ENCODE peak calls at places on chromosomes 6 and 20, in four cellular contexts. L is kidney epithelial cell; M is mucosa of descending colon; G is CD8-positive, alpha-beta T cell. K is an unnamed sample.

GRCh38 chr6:138105880-138106664 is 1.1 kb downstream of the PERP start:
- DNase-seq in M (peak), G (no peak), L (no peak), K (no peak)

GRCh38 chr6:167572106-167572505 is 247.2 kb downstream of the TTLL2 start:
- DNase-seq in M (no peak), L (no peak), G (no peak), K (no peak)

GRCh38 chr20:7841291-7841966 is 98.8 kb downstream of the HAO1 start:
- DNase-seq in G (no peak), M (no peak), L (peak), K (no peak)

GRCh38 chr6:156555117-156555516 is 222.1 kb upstream of the ARID1B start:
- DNase-seq in G (no peak), L (no peak), M (no peak), K (no peak)

GRCh38 chr6:35668708-35669440 is 19.8 kb downstream of the FKBP5 start:
- DNase-seq in G (no peak), M (no peak), L (no peak), K (no peak)

GRCh38 chr6:15299430-15300131 is 53.7 kb downstream of the JARID2 start:
- DNase-seq in G (peak), L (no peak), M (peak), K (no peak)

GRCh38 chr6:17600527-17601388 is 656 bp downstream of the FAM8A1 start:
- DNase-seq in M (peak), L (no peak), G (peak), K (peak)

GRCh38 chr6:55668625-55669024 is 89.6 kb upstream of the HMGCLL1 start:
- DNase-seq in G (no peak), L (no peak), M (no peak), K (no peak)

GRCh38 chr6:1678966-1679690 is 69.4 kb downstream of the FOXC1 start:
- DNase-seq in G (no peak), L (no peak), M (no peak), K (no peak)

GRCh38 chr6:89834884-89835792 is 5.5 kb downstream of the CASP8AP2 start:
- DNase-seq in M (no peak), G (peak), L (no peak), K (no peak)

GRCh38 chr20:35293303-35294292 is 1.4 kb upstream of the FAM83C start:
- DNase-seq in G (no peak), M (no peak), L (no peak), K (no peak)

GRCh38 chr6:28134716-28135115 is 7.0 kb upstream of the ZKSCAN8 start:
- DNase-seq in L (no peak), M (no peak), G (no peak), K (no peak)

GRCh38 chr6:169738204-169738971 is 13.0 kb downstream of the DYNLT2 start:
- DNase-seq in M (no peak), L (no peak), G (no peak), K (no peak)

GRCh38 chr20:25540273-25540672 is 45.1 kb downstream of the NINL start:
- DNase-seq in G (no peak), L (no peak), M (peak), K (no peak)

GRCh38 chr20:52291109-52291508 is 99.5 kb upstream of the ZFP64 start:
- DNase-seq in L (no peak), G (no peak), M (no peak), K (no peak)

GRCh38 chr6:107361568-107362270 is 97.6 kb downstream of the PDSS2 start:
- DNase-seq in M (no peak), G (no peak), L (peak), K (no peak)

GRCh38 chr20:39152126-39152525 is 190.0 kb downstream of the DHX35 start:
- DNase-seq in G (no peak), L (no peak), M (no peak), K (no peak)

GRCh38 chr20:25310268-25310920 is 62.5 kb downstream of the PYGB start:
- DNase-seq in G (peak), L (peak), M (peak), K (no peak)

GRCh38 chr6:44247338-44248302 is 719 bp downstream of the HSP90AB1 start:
- DNase-seq in L (no peak), M (peak), G (peak), K (peak)

GRCh38 chr20:59176812-59177211 is 13.2 kb downstream of the ZNF831 start:
- DNase-seq in M (no peak), L (no peak), G (no peak), K (no peak)

GRCh38 chr20:9912858-9913434 is 74.1 kb upstream of the PAK5 start:
- DNase-seq in L (peak), M (peak), G (no peak), K (no peak)

GRCh38 chr20:23265226-23265625 is 85.4 kb upstream of the NXT1 start:
- DNase-seq in G (no peak), M (no peak), L (no peak), K (no peak)

GRCh38 chr6:47478233-47479155 is 905 bp downstream of the CD2AP start:
- DNase-seq in M (peak), G (no peak), L (no peak), K (peak)

GRCh38 chr6:168746013-168746412 is 305.0 kb downstream of the SMOC2 start:
- DNase-seq in M (no peak), L (no peak), G (no peak), K (no peak)

GRCh38 chr20:51613576-51613975 is 71.1 kb upstream of the NFATC2 start:
- DNase-seq in L (no peak), M (no peak), G (no peak), K (no peak)

GRCh38 chr20:50389808-50390684 is 120.1 kb upstream of the PTPN1 start:
- DNase-seq in G (no peak), L (no peak), M (no peak), K (no peak)

GRCh38 chr6:11363881-11364576 is 131.6 kb upstream of the NEDD9 start:
- DNase-seq in M (no peak), G (no peak), L (no peak), K (no peak)

GRCh38 chr20:49661560-49662329 is 51.9 kb downstream of the B4GALT5 start:
- DNase-seq in L (no peak), G (no peak), M (no peak), K (no peak)

GRCh38 chr20:51374961-51375360 is 167.6 kb downstream of the NFATC2 start:
- DNase-seq in L (no peak), M (no peak), G (no peak), K (no peak)

GRCh38 chr6:169811521-169812256 is 60.3 kb downstream of the ERMARD start:
- DNase-seq in G (no peak), M (no peak), L (no peak), K (no peak)